ENCODE peak calls at places on chromosome 21, in seven cellular contexts. K is right lobe of liver; V is dorsolateral prefrontal cortex; J is fibroblast of lung; H is transverse colon; N is CD8-positive, alpha-beta memory T cell; L is A673. U is an unnamed sample.
A peak's percentile ranks its signal among the peaks of the same experiment; 100 is the strongest.

GRCh38 chr21:15121655-15122120 is 56.9 kb upstream of the NRIP1 start:
- DNase-seq in L (no peak), N (no peak), H (no peak), K (no peak), J (peak; percentile 58), V (no peak), U (no peak)

GRCh38 chr21:10272216-10272615 is 249.2 kb upstream of the TPTE start:
- DNase-seq in L (no peak), N (no peak), K (peak; percentile 51), V (no peak), H (no peak), J (no peak), U (peak; percentile 11)

GRCh38 chr21:28793043-28793442 is 199.6 kb downstream of the LTN1 start:
- DNase-seq in N (no peak), L (no peak), J (peak; percentile 21), K (no peak), H (no peak), V (no peak), U (no peak)

GRCh38 chr21:16572032-16572431 is 842.2 kb downstream of the USP25 start:
- DNase-seq in L (no peak), K (no peak), H (no peak), J (peak; percentile 84), V (no peak), N (no peak), U (no peak)

GRCh38 chr21:36156815-36157670 is at the start of gene DOP1B:
- DNase-seq in L (peak; percentile 25), N (peak; percentile 23), J (no peak), V (no peak), H (peak; percentile 67), K (peak; percentile 75), U (no peak)

GRCh38 chr21:46226146-46226545 is 2.4 kb downstream of the LSS start:
- DNase-seq in V (no peak), L (no peak), N (no peak), J (no peak), K (no peak), H (no peak), U (no peak)

GRCh38 chr21:26795866-26796329 is 49.3 kb downstream of the ADAMTS1 start:
- DNase-seq in L (peak; percentile 53), N (no peak), J (peak; percentile 87), K (no peak), V (peak; percentile 64), H (peak; percentile 63), U (peak; percentile 55)

GRCh38 chr21:41232055-41232454 is 64.1 kb downstream of the BACE2 start:
- DNase-seq in N (no peak), L (no peak), J (no peak), H (no peak), K (no peak), V (no peak), U (no peak)

GRCh38 chr21:19508442-19508841 is 1104.9 kb upstream of the TMPRSS15 start:
- DNase-seq in N (no peak), L (no peak), J (no peak), V (no peak), K (no peak), H (no peak), U (no peak)

GRCh38 chr21:14740692-14741091 is 194.6 kb upstream of the SAMSN1 start:
- DNase-seq in N (no peak), L (no peak), J (no peak), K (no peak), V (no peak), H (no peak), U (no peak)

GRCh38 chr21:28419811-28420210 is 572.9 kb downstream of the LTN1 start:
- DNase-seq in J (no peak), V (no peak), N (no peak), K (no peak), H (no peak), L (no peak), U (no peak)

GRCh38 chr21:29382029-29382654 is 83.4 kb downstream of the BACH1 start:
- DNase-seq in J (peak; percentile 90), L (peak; percentile 29), H (no peak), N (no peak), K (no peak), V (no peak), U (no peak)

GRCh38 chr21:36260030-36260787 is 59.8 kb upstream of the MORC3 start:
- DNase-seq in L (peak; percentile 77), N (peak; percentile 34), K (no peak), V (no peak), H (peak; percentile 41), J (peak; percentile 69), U (no peak)

GRCh38 chr21:20451051-20451450 is 547.2 kb upstream of the NCAM2 start:
- DNase-seq in J (no peak), N (no peak), V (no peak), H (no peak), K (no peak), L (no peak), U (no peak)

GRCh38 chr21:33963848-33964555 is 48.4 kb upstream of the ATP5PO start:
- DNase-seq in H (no peak), N (no peak), J (no peak), L (no peak), V (no peak), K (no peak), U (no peak)

GRCh38 chr21:21156919-21157318 is 158.7 kb downstream of the NCAM2 start:
- DNase-seq in V (no peak), J (peak; percentile 22), H (no peak), N (no peak), L (no peak), K (no peak), U (no peak)

GRCh38 chr21:15227919-15228318 is 163.1 kb upstream of the NRIP1 start:
- DNase-seq in V (no peak), H (no peak), N (no peak), K (no peak), L (no peak), J (no peak), U (no peak)

GRCh38 chr21:15744926-15745325 is 15.1 kb downstream of the USP25 start:
- DNase-seq in J (no peak), H (no peak), L (no peak), N (no peak), K (no peak), V (no peak), U (no peak)

GRCh38 chr21:43702785-43703067 is 16.2 kb upstream of the PDXK start:
- DNase-seq in L (no peak), J (peak; percentile 62), H (no peak), K (no peak), V (no peak), N (no peak), U (no peak)
- H3K4me3 ChIP-seq in L (no peak overlapping the region), J (no peak overlapping the region), H (no peak overlapping the region), K (no peak overlapping the region), V (no peak overlapping the region), N (no peak overlapping the region), U (no peak overlapping the region)

DNA sequence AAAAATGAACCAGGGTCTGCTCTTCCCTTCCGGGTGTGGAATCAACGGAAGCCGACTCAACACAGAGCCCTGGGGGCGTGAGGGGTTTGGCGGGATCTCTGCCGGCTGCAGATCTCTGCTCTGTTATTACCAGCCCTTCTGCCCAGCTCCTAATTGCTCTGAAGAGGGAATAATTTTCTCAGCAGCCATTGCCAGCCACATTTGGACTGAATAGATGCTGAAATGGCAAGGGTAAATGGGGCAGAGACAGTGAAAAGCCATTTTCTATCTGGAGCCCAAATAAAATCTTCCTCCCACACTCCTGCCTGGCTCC is 24.7 kb downstream of the PDE9A start:
- DNase-seq in V (no peak), K (no peak), L (no peak), N (no peak), H (no peak), J (no peak), U (no peak)
- H3K27ac ChIP-seq in V (peak overlapping the region; percentile 12), K (no peak overlapping the region), L (no peak overlapping the region), N (no peak overlapping the region), H (no peak overlapping the region), J (no peak overlapping the region), U (no peak overlapping the region)

DNA sequence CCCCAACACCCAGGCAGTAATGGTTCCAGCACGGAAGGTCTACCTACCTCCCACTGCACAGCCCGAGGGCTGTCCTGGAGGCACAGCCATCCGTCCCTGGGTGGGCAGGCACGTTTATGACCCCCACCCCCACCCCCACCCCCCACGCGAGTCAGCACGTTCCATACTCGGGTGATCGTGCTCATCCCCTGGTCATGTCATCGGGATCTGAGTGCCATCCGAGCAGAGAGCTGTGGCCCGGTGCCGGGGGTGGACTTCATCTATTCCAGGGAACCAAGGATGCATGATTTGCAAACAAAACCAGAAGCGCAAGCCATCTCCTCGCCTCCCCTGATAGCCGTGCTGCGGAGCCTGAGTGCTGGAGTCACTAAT is 1.1 kb downstream of the TSPEAR start:
- DNase-seq in H (no peak), V (no peak), N (no peak), J (no peak), L (no peak), K (no peak), U (no peak)
- H3K4me3 ChIP-seq in H (no peak overlapping the region), V (no peak overlapping the region), N (no peak overlapping the region), J (no peak overlapping the region), L (no peak overlapping the region), K (no peak overlapping the region), U (no peak overlapping the region)

GRCh38 chr21:38821248-38821647 is 15.5 kb downstream of the ETS2 start:
- DNase-seq in K (no peak), H (peak; percentile 57), V (no peak), L (no peak), J (no peak), N (no peak), U (no peak)
- H3K27ac ChIP-seq in K (peak overlapping the region; percentile 97), H (peak overlapping the region; percentile 72), V (peak overlapping the region; percentile 65), L (no peak overlapping the region), J (peak overlapping the region; percentile 86), N (no peak overlapping the region), U (peak overlapping the region; percentile 72)

DNA sequence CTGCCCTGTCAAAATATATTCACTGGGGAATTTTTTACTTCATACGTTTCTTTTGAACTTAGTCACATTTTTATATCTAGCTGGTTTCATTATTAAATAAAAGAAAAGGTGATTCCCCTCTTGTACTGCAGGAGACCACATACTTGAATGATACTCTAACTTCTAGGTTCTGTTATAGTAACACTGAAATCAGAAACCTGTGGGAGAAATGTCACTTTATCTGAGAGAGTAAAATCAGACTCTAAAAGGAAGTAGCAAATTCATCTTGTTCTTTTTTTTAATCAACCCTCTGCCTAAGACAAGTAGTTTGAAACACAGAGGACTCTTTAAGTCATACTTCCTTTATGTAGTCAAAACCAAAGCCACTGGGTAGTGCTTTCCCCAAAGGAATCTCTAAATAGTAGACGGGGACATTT is 34.4 kb downstream of the MRPL39 start:
- DNase-seq in H (no peak), K (no peak), N (no peak), L (no peak), V (no peak), J (peak; percentile 56), U (no peak)
- H3K4me3 ChIP-seq in H (no peak overlapping the region), K (no peak overlapping the region), N (peak overlapping the region; percentile 16), L (no peak overlapping the region), V (no peak overlapping the region), J (no peak overlapping the region), U (no peak overlapping the region)

GRCh38 chr21:31698461-31698860 is 33.5 kb downstream of the SCAF4 start:
- DNase-seq in J (no peak), H (no peak), N (no peak), V (no peak), L (no peak), K (no peak), U (no peak)
- H3K27ac ChIP-seq in J (no peak overlapping the region), H (no peak overlapping the region), N (no peak overlapping the region), V (no peak overlapping the region), L (no peak overlapping the region), K (no peak overlapping the region), U (no peak overlapping the region)

U was measured in aorta.